ENCODE peak calls at places on chromosomes 11 and 22, in seven cellular contexts. B is fibroblast of villous mesenchyme; A is progenitor cell of endocrine pancreas; L is colonic mucosa; X is stimulated activated CD4-positive, alpha-beta T cell treated with anti-CD3 and anti-CD28 coated beads, Interleukin-4, amount 100 ng/mL, for 48 hours; C is astrocyte of the hippocampus; Z is SJCRH30. F is an unnamed sample.

GRCh38 chr11:67494371-67495233 is 10.6 kb downstream of the PITPNM1 start:
- DNase-seq in B (no peak), A (no peak), L (no peak), X (no peak), C (no peak), Z (no peak), F (no peak)

GRCh38 chr11:104325093-104325492 is 161.1 kb upstream of the PDGFD start:
- DNase-seq in B (no peak), A (no peak), L (no peak), X (no peak), C (no peak), Z (no peak), F (no peak)

GRCh38 chr11:26227311-26227710 is 104.6 kb upstream of the ANO3 start:
- DNase-seq in B (peak), A (no peak), L (no peak), X (no peak), C (peak), Z (no peak), F (peak)

GRCh38 chr11:72771507-72771906 is 19.3 kb upstream of the ARAP1 start:
- DNase-seq in B (peak), A (no peak), L (no peak), X (no peak), C (peak), Z (no peak), F (no peak)

GRCh38 chr11:38448284-38448683 is 1850.2 kb upstream of the RAG2 start:
- DNase-seq in B (no peak), A (no peak), L (no peak), X (no peak), C (peak), Z (peak), F (no peak)

GRCh38 chr11:48087974-48088681 is 107.8 kb downstream of the PTPRJ start:
- DNase-seq in B (no peak), A (no peak), L (peak), X (no peak), C (no peak), Z (no peak), F (no peak)

GRCh38 chr11:110187731-110188130 is 94.5 kb downstream of the ZC3H12C start:
- DNase-seq in B (no peak), A (no peak), L (no peak), X (no peak), C (no peak), Z (no peak), F (no peak)

GRCh38 chr11:60985991-60986915 is 14.8 kb downstream of the CD6 start:
- DNase-seq in B (no peak), A (no peak), L (peak), X (peak), C (peak), Z (no peak), F (no peak)

GRCh38 chr11:9490376-9490775 is 29.6 kb downstream of the ZNF143 start:
- DNase-seq in B (no peak), A (no peak), L (no peak), X (no peak), C (no peak), Z (no peak), F (no peak)

GRCh38 chr11:44178381-44178780 is 82.9 kb downstream of the EXT2 start:
- DNase-seq in B (peak), A (no peak), L (no peak), X (no peak), C (peak), Z (peak), F (no peak)

GRCh38 chr11:92892769-92893168 is 76.7 kb upstream of the MTNR1B start:
- DNase-seq in B (no peak), A (no peak), L (no peak), X (no peak), C (peak), Z (no peak), F (no peak)

GRCh38 chr11:68796779-68797178 is 44.9 kb downstream of the CPT1A start:
- DNase-seq in B (no peak), A (no peak), L (no peak), X (no peak), C (peak), Z (no peak), F (peak)

GRCh38 chr22:46801331-46801811 is 38.9 kb downstream of the TBC1D22A start:
- DNase-seq in B (no peak), A (no peak), L (no peak), X (no peak), C (no peak), Z (no peak), F (no peak)

GRCh38 chr22:30714062-30714461 is 19.4 kb downstream of the OSBP2 start:
- DNase-seq in B (no peak), A (no peak), L (no peak), X (no peak), C (no peak), Z (no peak), F (no peak)

GRCh38 chr11:45383229-45383628 is 97.1 kb upstream of the SYT13 start:
- DNase-seq in B (peak), A (no peak), L (no peak), X (no peak), C (peak), Z (peak), F (peak)

GRCh38 chr22:45218974-45219373 is 21.7 kb downstream of the KIAA0930 start:
- DNase-seq in B (no peak), A (no peak), L (no peak), X (peak), C (no peak), Z (peak), F (no peak)

GRCh38 chr11:26741036-26741435 is 19.2 kb upstream of the SLC5A12 start:
- DNase-seq in B (no peak), A (no peak), L (no peak), X (no peak), C (peak), Z (no peak), F (no peak)